ENCODE peak calls at places on chromosomes 4 and X, in four cellular contexts. P, R, F and E are unnamed samples.

GRCh38 chrX:107748490-107748889 is 27.1 kb downstream of the TSC22D3 start:
- DNase-seq in F (no peak), R (no peak), P (no peak), E (no peak)

GRCh38 chrX:136752796-136753195 is 27.9 kb downstream of the ARHGEF6 start:
- DNase-seq in P (no peak), R (no peak), F (no peak), E (no peak)

GRCh38 chr4:128310266-128310697 is 22.7 kb upstream of the PGRMC2 start:
- DNase-seq in R (peak; percentile 59), F (no peak), P (no peak), E (no peak)

GRCh38 chrX:43556207-43556606 is 99.9 kb upstream of the MAOA start:
- DNase-seq in P (no peak), R (no peak), F (no peak), E (no peak)

GRCh38 chrX:40164751-40165150 is 67.0 kb upstream of the BCOR start:
- DNase-seq in F (no peak), R (no peak), P (no peak), E (no peak)

GRCh38 chr4:16783119-16783518 is 115.3 kb downstream of the LDB2 start:
- DNase-seq in F (no peak), R (no peak), P (no peak), E (peak; percentile 72)

GRCh38 chr4:77994194-77994721 is 62.9 kb upstream of the FRAS1 start:
- DNase-seq in F (peak; percentile 39), P (no peak), R (peak; percentile 54), E (peak; percentile 59)

GRCh38 chr4:2040391-2041233 is 18.5 kb upstream of the NAT8L start:
- DNase-seq in F (no peak), P (no peak), R (no peak), E (no peak)

GRCh38 chr4:163269156-163269555 is 63.2 kb downstream of the NPY1R start:
- DNase-seq in F (no peak), R (peak; percentile 35), P (no peak), E (no peak)

GRCh38 chrX:63250253-63250868 is 100.8 kb downstream of the SPIN4 start:
- DNase-seq in R (peak; percentile 73), F (no peak), P (peak; percentile 60), E (peak; percentile 74)

GRCh38 chr4:113952452-113953029 is 26.9 kb downstream of the ARSJ start:
- DNase-seq in F (peak; percentile 5), P (peak; percentile 12), R (peak; percentile 14), E (peak; percentile 46)

DNA sequence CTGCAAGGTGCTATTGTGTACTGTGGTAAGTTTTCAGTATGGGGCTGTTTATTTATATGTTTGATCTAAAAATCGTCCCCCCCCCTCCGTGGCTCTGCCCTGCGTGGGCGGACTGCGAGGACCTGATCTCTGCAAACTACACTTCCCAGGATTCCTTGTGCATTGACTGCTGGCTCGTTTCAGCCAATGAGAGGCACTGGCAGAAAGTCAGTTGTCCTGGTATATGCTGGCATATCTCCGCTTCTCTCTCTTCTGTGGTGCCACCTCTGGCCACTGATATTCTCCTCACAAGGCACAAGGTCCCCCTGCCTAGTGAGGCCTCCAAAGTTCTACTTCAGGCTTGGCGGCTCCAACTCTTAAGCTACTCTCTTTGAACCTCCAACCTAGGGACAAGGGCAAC is 168.8 kb upstream of the ZFP42 start:
- DNase-seq in F (no peak), P (no peak), R (peak; percentile 5), E (no peak)
- TF ChIP-seq ZNF274 in F (no peak), P (no peak), R (no peak), E (no peak)

DNA sequence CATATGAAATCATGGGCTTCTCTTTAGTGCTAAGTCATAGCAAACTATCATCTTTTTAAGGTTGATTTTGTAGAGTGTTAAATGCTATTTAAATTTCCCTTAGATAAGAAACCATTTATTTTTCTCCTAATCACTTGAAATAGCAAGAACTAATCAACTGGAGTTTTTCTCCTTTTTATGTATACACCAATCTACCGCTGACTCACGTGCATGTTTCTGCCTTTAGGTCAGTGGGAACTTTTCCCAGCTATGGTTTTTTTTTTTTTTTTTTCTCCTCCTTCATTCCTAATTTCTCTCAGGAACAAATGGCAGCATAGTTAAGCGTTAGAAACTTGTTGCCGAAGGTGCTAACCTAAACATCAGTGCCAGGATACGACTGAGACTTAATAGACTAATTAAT is 176.4 kb downstream of the BMPR1B start:
- DNase-seq in R (no peak), P (no peak), F (no peak), E (no peak)
- H3K9ac ChIP-seq in R (no peak overlapping the region), P (no peak overlapping the region), F (no peak overlapping the region), E (no peak overlapping the region)

GRCh38 chrX:153476628-153477027 is 6.3 kb upstream of the HAUS7 start:
- DNase-seq in F (no peak), R (no peak), P (no peak), E (no peak)
- H3K4me1 ChIP-seq in F (no peaks in the 10 kb centered on the region), R (peaks cover 49% of the 10 kb centered on the region), P (no peaks in the 10 kb centered on the region), E (no peaks in the 10 kb centered on the region)

GRCh38 chr4:138904793-138905192 is 110.8 kb upstream of the NOCT start:
- DNase-seq in R (no peak), P (no peak), F (no peak), E (no peak)
- TF ChIP-seq ZNF274 in R (no peak), P (no peak), F (no peak), E (no peak)